ENCODE peak calls at places on chromosome 11, in five cellular contexts. H is uterus, F is thoracic aorta, Q is tibial artery, C is GM12878. A is an unnamed sample.

GRCh38 chr11:78742430-78742829 is 167.8 kb upstream of the NARS2 start:
- DNase-seq in H (no peak), F (peak; percentile 14), Q (no peak), C (no peak), A (peak; percentile 35)

GRCh38 chr11:47236482-47236881 is 12.1 kb downstream of the ACP2 start:
- DNase-seq in H (no peak), F (no peak), Q (peak; percentile 14), C (no peak), A (no peak)

GRCh38 chr11:118084247-118084646 is 2.5 kb downstream of the SMIM35 start:
- DNase-seq in H (no peak), F (no peak), Q (no peak), C (peak; percentile 4), A (peak; percentile 59)

GRCh38 chr11:30911247-30911646 is 325.1 kb upstream of the MPPED2 start:
- DNase-seq in H (no peak), F (no peak), Q (no peak), C (no peak), A (no peak)

GRCh38 chr11:104892723-104893511 is 5.3 kb downstream of the CASP12 start:
- DNase-seq in H (no peak), F (no peak), Q (no peak), C (no peak), A (no peak)

GRCh38 chr11:35791088-35791958 is 128.7 kb downstream of the TRIM44 start:
- DNase-seq in H (no peak), F (no peak), Q (no peak), C (no peak), A (no peak)

GRCh38 chr11:35675901-35676610 is 13.5 kb downstream of the TRIM44 start:
- DNase-seq in H (no peak), F (no peak), Q (no peak), C (no peak), A (no peak)

GRCh38 chr11:86115542-86116385 is 46.9 kb upstream of the PICALM start:
- DNase-seq in H (no peak), F (no peak), Q (no peak), C (no peak), A (no peak)

GRCh38 chr11:71383461-71383860 is 64.7 kb downstream of the DHCR7 start:
- DNase-seq in H (no peak), F (no peak), Q (no peak), C (peak; percentile 62), A (no peak)

GRCh38 chr11:48177661-48178060 is 38.9 kb upstream of the OR4B1 start:
- DNase-seq in H (no peak), F (no peak), Q (no peak), C (no peak), A (no peak)

GRCh38 chr11:121522043-121522941 is 69.5 kb upstream of the SORL1-AS1 start:
- DNase-seq in H (no peak), F (no peak), Q (no peak), C (no peak), A (no peak)

GRCh38 chr11:121525376-121525775 is 72.6 kb upstream of the SORL1-AS1 start:
- DNase-seq in H (no peak), F (no peak), Q (no peak), C (no peak), A (no peak)

GRCh38 chr11:121523581-121524232 is 70.9 kb upstream of the SORL1-AS1 start:
- DNase-seq in H (no peak), F (no peak), Q (no peak), C (no peak), A (no peak)

GRCh38 chr11:121521145-121522042 is 68.6 kb upstream of the SORL1-AS1 start:
- DNase-seq in H (no peak), F (no peak), Q (no peak), C (peak; percentile 38), A (no peak)

DNA sequence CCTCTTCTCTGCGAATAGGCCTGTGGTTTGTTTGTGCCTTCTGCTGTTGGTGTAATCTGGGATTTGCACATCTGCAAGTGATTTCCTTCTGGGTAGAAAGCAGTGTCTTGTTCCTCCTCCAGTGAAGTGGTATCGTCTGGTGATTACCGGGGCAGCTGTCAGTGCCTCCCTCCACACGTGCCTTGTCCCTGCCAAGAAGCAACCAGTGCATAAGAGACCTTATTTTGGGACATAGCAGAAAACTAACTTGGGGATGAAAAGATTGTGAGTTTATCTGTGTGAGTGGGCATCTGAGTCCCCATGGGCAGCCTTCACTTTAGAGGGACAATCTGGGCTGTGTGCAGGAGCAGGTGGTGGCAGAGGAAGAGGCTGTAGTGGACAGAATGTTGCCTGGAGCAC is 71.5 kb upstream of the SORL1-AS1 start:
- DNase-seq in H (no peak), F (no peak), Q (no peak), C (no peak), A (no peak)
- H3K36me3 ChIP-seq in H (no peaks in the 10 kb centered on the region), F (no peaks in the 10 kb centered on the region), Q (no peaks in the 10 kb centered on the region), C (peaks cover 23% of the 10 kb centered on the region), A (no peaks in the 10 kb centered on the region)

DNA sequence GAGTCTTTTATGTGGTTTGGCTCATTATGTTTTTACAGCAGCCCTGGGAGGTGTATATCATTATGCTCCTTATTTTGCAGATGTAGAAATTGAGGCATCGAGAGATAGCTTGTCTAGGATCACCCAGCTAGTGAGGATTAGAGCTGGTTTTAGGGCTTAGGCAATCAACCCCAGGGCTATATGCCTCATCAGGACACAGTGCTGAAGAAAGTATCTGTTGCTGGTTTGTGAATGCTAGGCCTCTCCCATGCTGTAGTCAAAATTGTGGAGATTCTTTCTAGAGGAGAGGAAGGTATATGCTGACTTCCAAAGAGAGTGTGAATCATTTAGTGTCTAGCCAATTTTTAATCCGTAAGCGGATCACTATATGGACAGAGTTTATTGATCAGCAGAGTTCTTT is 204.5 kb downstream of the HIPK3 start:
- DNase-seq in H (no peak), F (no peak), Q (no peak), C (no peak), A (no peak)
- H3K36me3 ChIP-seq in H (no peaks in the 10 kb centered on the region), F (no peaks in the 10 kb centered on the region), Q (no peaks in the 10 kb centered on the region), C (no peaks in the 10 kb centered on the region), A (no peaks in the 10 kb centered on the region)

GRCh38 chr11:15615412-15616096 is 500.8 kb downstream of the INSC start:
- DNase-seq in H (no peak), F (no peak), Q (no peak), C (no peak), A (no peak)

GRCh38 chr11:15618583-15619032 is 503.9 kb downstream of the INSC start:
- DNase-seq in H (no peak), F (no peak), Q (no peak), C (no peak), A (no peak)

GRCh38 chr11:15616130-15617105 is 501.7 kb downstream of the INSC start:
- DNase-seq in H (no peak), F (no peak), Q (no peak), C (no peak), A (no peak)

GRCh38 chr11:15613799-15614198 is 499.1 kb downstream of the INSC start:
- DNase-seq in H (no peak), F (no peak), Q (no peak), C (no peak), A (no peak)

DNA sequence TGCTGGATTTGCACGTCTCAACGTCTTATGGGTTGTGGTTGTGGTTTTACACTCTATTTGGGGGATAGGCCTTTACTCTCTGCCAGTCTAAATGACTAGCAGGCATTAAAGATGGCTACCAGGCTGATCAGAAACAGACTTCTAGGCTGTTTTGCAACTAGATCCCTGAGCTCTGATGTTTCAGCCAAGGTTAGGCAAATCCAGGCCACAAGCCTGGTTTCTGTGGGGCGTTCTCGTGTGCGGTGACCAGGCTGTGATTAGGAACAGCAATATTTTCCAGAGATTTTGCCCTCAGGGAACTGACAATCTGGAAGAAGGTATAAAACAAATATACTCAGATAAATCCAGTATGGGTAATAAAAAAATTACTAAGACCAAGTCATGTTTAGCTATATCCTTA is 502.4 kb downstream of the INSC start:
- DNase-seq in H (no peak), F (no peak), Q (no peak), C (no peak), A (no peak)
- H3K36me3 ChIP-seq in H (no peaks in the 10 kb centered on the region), F (no peaks in the 10 kb centered on the region), Q (no peaks in the 10 kb centered on the region), C (no peaks in the 10 kb centered on the region), A (no peaks in the 10 kb centered on the region)

DNA sequence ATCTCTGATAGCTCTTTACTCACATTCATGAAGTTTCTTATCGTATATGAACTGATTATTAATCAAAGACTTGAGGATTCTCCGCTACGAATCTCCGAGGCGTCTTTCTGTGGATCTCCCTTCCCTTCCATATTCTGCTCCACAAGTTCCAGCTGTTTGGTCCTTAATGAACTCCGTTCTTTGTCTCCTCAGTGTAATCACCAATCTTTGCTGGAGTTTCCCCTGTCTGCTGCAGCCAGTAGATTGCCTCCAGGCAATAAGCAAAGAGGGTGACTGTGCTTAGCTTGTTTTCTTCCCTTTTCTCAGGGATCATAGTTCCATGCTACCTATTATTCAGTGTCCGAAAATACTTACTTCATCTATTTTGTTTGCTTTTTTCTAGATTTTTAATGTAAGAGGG is 169.6 kb upstream of the FOLH1 start:
- DNase-seq in H (no peak), F (no peak), Q (no peak), C (no peak), A (no peak)
- H3K36me3 ChIP-seq in H (no peaks in the 10 kb centered on the region), F (no peaks in the 10 kb centered on the region), Q (no peaks in the 10 kb centered on the region), C (no peaks in the 10 kb centered on the region), A (no peaks in the 10 kb centered on the region)

DNA sequence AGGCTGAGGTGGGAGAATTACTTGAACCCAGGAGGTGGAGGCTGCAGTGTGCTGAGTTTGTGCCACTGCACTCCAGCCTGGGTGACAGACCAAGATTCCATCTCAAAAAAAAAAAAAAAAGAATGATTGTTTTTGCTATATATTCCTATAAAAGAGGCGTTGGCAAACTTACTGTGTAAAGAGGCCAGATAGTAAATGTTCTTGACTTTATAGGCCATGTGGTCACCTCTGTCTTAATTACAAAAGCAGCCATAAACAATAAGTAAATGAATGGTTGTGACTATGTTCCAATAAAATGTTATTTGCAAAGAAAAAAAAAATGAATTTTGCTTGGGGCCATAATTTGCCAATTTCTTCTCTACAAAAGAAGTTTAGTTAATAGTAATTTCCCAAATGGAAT is 12.3 kb downstream of the ATM start:
- DNase-seq in H (no peak), F (no peak), Q (no peak), C (no peak), A (no peak)
- H3K36me3 ChIP-seq in H (peaks cover 3% of the 10 kb centered on the region), F (peaks cover 19% of the 10 kb centered on the region), Q (peaks cover 55% of the 10 kb centered on the region), C (no peaks in the 10 kb centered on the region), A (peaks cover 80% of the 10 kb centered on the region)

GRCh38 chr11:112229159-112229558 is 2.9 kb downstream of the PTS start:
- DNase-seq in H (no peak), F (no peak), Q (no peak), C (no peak), A (no peak)

GRCh38 chr11:112229746-112230433 is 3.7 kb downstream of the PTS start:
- DNase-seq in H (no peak), F (no peak), Q (no peak), C (no peak), A (no peak)

GRCh38 chr11:112227471-112227870 is 1.2 kb downstream of the PTS start:
- DNase-seq in H (no peak), F (no peak), Q (no peak), C (no peak), A (no peak)

GRCh38 chr11:112227002-112227401 is 774 bp downstream of the PTS start:
- DNase-seq in H (no peak), F (no peak), Q (no peak), C (no peak), A (no peak)

GRCh38 chr11:112228706-112229105 is 2.5 kb downstream of the PTS start:
- DNase-seq in H (no peak), F (no peak), Q (no peak), C (no peak), A (no peak)
- H3K36me3 ChIP-seq in H (no peaks in the 10 kb centered on the region), F (peaks cover 4% of the 10 kb centered on the region), Q (peaks cover 34% of the 10 kb centered on the region), C (no peaks in the 10 kb centered on the region), A (peaks cover 63% of the 10 kb centered on the region)